ENCODE peak calls at places on chromosomes 5 and 9, in six cellular contexts. One of them, this sample, is unnamed.

GRCh38 chr9:35960029-35960655 is 2.2 kb upstream of the OR2S2 start:
- DNase-seq in H1: peak
- DNase-seq in IMR-90: peak
- DNase-seq in mesenchymal stem cell: peak
- DNase-seq in neuronal stem cell: no peak
- DNase-seq in mesendoderm: no peak
- DNase-seq in this sample: no peak

GRCh38 chr9:130780865-130781504 is 54.1 kb upstream of the ABL1 start:
- DNase-seq in IMR-90: peak
- DNase-seq in mesenchymal stem cell: peak
- DNase-seq in neuronal stem cell: no peak
- DNase-seq in H1: no peak
- DNase-seq in mesendoderm: no peak
- DNase-seq in this sample: no peak

GRCh38 chr5:99104538-99105132 is 175.8 kb upstream of the CHD1 start:
- DNase-seq in neuronal stem cell: peak
- DNase-seq in mesenchymal stem cell: peak
- DNase-seq in mesendoderm: peak
- DNase-seq in IMR-90: peak
- DNase-seq in H1: no peak
- DNase-seq in this sample: no peak

GRCh38 chr5:143524338-143524929 is 120.9 kb upstream of the NR3C1 start:
- DNase-seq in mesendoderm: no peak
- DNase-seq in mesenchymal stem cell: no peak
- DNase-seq in H1: no peak
- DNase-seq in IMR-90: peak
- DNase-seq in neuronal stem cell: no peak
- DNase-seq in this sample: no peak

GRCh38 chr9:77944556-77945261 is 86.9 kb downstream of the GNAQ start:
- DNase-seq in H1: no peak
- DNase-seq in IMR-90: no peak
- DNase-seq in neuronal stem cell: peak
- DNase-seq in mesenchymal stem cell: no peak
- DNase-seq in mesendoderm: peak
- DNase-seq in this sample: no peak

GRCh38 chr5:124976086-124976485 is 229.6 kb upstream of the ZNF608 start:
- DNase-seq in mesendoderm: no peak
- DNase-seq in mesenchymal stem cell: no peak
- DNase-seq in IMR-90: no peak
- DNase-seq in neuronal stem cell: no peak
- DNase-seq in H1: no peak
- DNase-seq in this sample: no peak

GRCh38 chr9:110086537-110086936 is 121.4 kb downstream of the C9orf152 start:
- DNase-seq in mesendoderm: no peak
- DNase-seq in IMR-90: no peak
- DNase-seq in H1: no peak
- DNase-seq in mesenchymal stem cell: no peak
- DNase-seq in neuronal stem cell: no peak
- DNase-seq in this sample: no peak

GRCh38 chr5:137487600-137487999 is 11.5 kb downstream of the SPOCK1 start:
- DNase-seq in mesendoderm: no peak
- DNase-seq in H1: no peak
- DNase-seq in neuronal stem cell: no peak
- DNase-seq in mesenchymal stem cell: no peak
- DNase-seq in IMR-90: peak
- DNase-seq in this sample: no peak

GRCh38 chr9:72856985-72857631 is 95.7 kb downstream of the ALDH1A1 start:
- DNase-seq in IMR-90: peak
- DNase-seq in mesendoderm: peak
- DNase-seq in mesenchymal stem cell: peak
- DNase-seq in H1: no peak
- DNase-seq in neuronal stem cell: peak
- DNase-seq in this sample: no peak

GRCh38 chr9:124284940-124285441 is 27.2 kb downstream of the NEK6 start:
- DNase-seq in mesenchymal stem cell: peak
- DNase-seq in neuronal stem cell: no peak
- DNase-seq in H1: no peak
- DNase-seq in IMR-90: peak
- DNase-seq in mesendoderm: no peak
- DNase-seq in this sample: no peak

GRCh38 chr5:144198386-144198785 is 27.7 kb downstream of the KCTD16 start:
- DNase-seq in neuronal stem cell: no peak
- DNase-seq in H1: no peak
- DNase-seq in mesenchymal stem cell: peak
- DNase-seq in mesendoderm: no peak
- DNase-seq in IMR-90: peak
- DNase-seq in this sample: no peak

GRCh38 chr5:8446179-8446578 is 577.2 kb downstream of the MTRR start:
- DNase-seq in H1: no peak
- DNase-seq in IMR-90: no peak
- DNase-seq in mesendoderm: no peak
- DNase-seq in mesenchymal stem cell: no peak
- DNase-seq in neuronal stem cell: no peak
- DNase-seq in this sample: no peak
- H3K4me2 ChIP-seq in H1: no peak
- H3K4me2 ChIP-seq in IMR-90: no peak
- H3K4me2 ChIP-seq in mesendoderm: no peak
- H3K4me2 ChIP-seq in mesenchymal stem cell: no peak
- H3K4me2 ChIP-seq in neuronal stem cell: no peak
- H3K4me2 ChIP-seq in this sample: no peak

GRCh38 chr5:59158165-59158564 is 575.3 kb downstream of the RAB3C start:
- DNase-seq in mesendoderm: no peak
- DNase-seq in neuronal stem cell: no peak
- DNase-seq in H1: no peak
- DNase-seq in mesenchymal stem cell: peak
- DNase-seq in IMR-90: peak
- DNase-seq in this sample: no peak
- H2BK15ac ChIP-seq in mesendoderm: no peak
- H2BK15ac ChIP-seq in neuronal stem cell: no peak
- H2BK15ac ChIP-seq in H1: no peak
- H2BK15ac ChIP-seq in mesenchymal stem cell: no peak
- H2BK15ac ChIP-seq in IMR-90: no peak
- H2BK15ac ChIP-seq in this sample: no peak

GRCh38 chr5:39451293-39451692 is 26.5 kb upstream of the DAB2 start:
- DNase-seq in mesendoderm: no peak
- DNase-seq in neuronal stem cell: no peak
- DNase-seq in mesenchymal stem cell: no peak
- DNase-seq in H1: no peak
- DNase-seq in IMR-90: no peak
- DNase-seq in this sample: no peak
- H2AK5ac ChIP-seq in mesendoderm: no peak
- H2AK5ac ChIP-seq in neuronal stem cell: no peak
- H2AK5ac ChIP-seq in mesenchymal stem cell: peak
- H2AK5ac ChIP-seq in H1: no peak
- H2AK5ac ChIP-seq in IMR-90: no peak
- H2AK5ac ChIP-seq in this sample: no peak

GRCh38 chr5:155987261-155987810 is 339.6 kb upstream of the SGCD start:
- DNase-seq in IMR-90: no peak
- DNase-seq in mesendoderm: no peak
- DNase-seq in neuronal stem cell: no peak
- DNase-seq in mesenchymal stem cell: no peak
- DNase-seq in H1: no peak
- DNase-seq in this sample: no peak

GRCh38 chr5:155983954-155984353 is 343.0 kb upstream of the SGCD start:
- DNase-seq in mesenchymal stem cell: peak
- DNase-seq in mesendoderm: no peak
- DNase-seq in H1: no peak
- DNase-seq in neuronal stem cell: no peak
- DNase-seq in IMR-90: peak
- DNase-seq in this sample: no peak

GRCh38 chr5:155989884-155990283 is 337.1 kb upstream of the SGCD start:
- DNase-seq in mesendoderm: no peak
- DNase-seq in mesenchymal stem cell: no peak
- DNase-seq in H1: no peak
- DNase-seq in neuronal stem cell: no peak
- DNase-seq in IMR-90: no peak
- DNase-seq in this sample: no peak
- H3K4me2 ChIP-seq in mesendoderm: no peak
- H3K4me2 ChIP-seq in mesenchymal stem cell: no peak
- H3K4me2 ChIP-seq in H1: no peak
- H3K4me2 ChIP-seq in neuronal stem cell: no peak
- H3K4me2 ChIP-seq in IMR-90: no peak
- H3K4me2 ChIP-seq in this sample: no peak

GRCh38 chr5:106545325-106545724 is 1125.4 kb downstream of the EFNA5 start:
- DNase-seq in mesendoderm: no peak
- DNase-seq in IMR-90: no peak
- DNase-seq in mesenchymal stem cell: no peak
- DNase-seq in neuronal stem cell: no peak
- DNase-seq in H1: no peak
- DNase-seq in this sample: no peak
- H2BK15ac ChIP-seq in mesendoderm: no peak
- H2BK15ac ChIP-seq in IMR-90: no peak
- H2BK15ac ChIP-seq in mesenchymal stem cell: no peak
- H2BK15ac ChIP-seq in neuronal stem cell: no peak
- H2BK15ac ChIP-seq in H1: no peak
- H2BK15ac ChIP-seq in this sample: no peak

GRCh38 chr5:139660105-139660915 is 12.2 kb downstream of the CXXC5 start:
- DNase-seq in mesenchymal stem cell: peak
- DNase-seq in neuronal stem cell: no peak
- DNase-seq in H1: no peak
- DNase-seq in mesendoderm: no peak
- DNase-seq in IMR-90: no peak
- DNase-seq in this sample: no peak

GRCh38 chr5:139659673-139660072 is 11.5 kb downstream of the CXXC5 start:
- DNase-seq in H1: no peak
- DNase-seq in mesenchymal stem cell: peak
- DNase-seq in neuronal stem cell: no peak
- DNase-seq in mesendoderm: peak
- DNase-seq in IMR-90: no peak
- DNase-seq in this sample: no peak

GRCh38 chr5:139658928-139659667 is 10.9 kb downstream of the CXXC5 start:
- DNase-seq in H1: no peak
- DNase-seq in IMR-90: peak
- DNase-seq in neuronal stem cell: no peak
- DNase-seq in mesenchymal stem cell: peak
- DNase-seq in mesendoderm: peak
- DNase-seq in this sample: no peak

GRCh38 chr5:139657363-139658321 is 9.5 kb downstream of the CXXC5 start:
- DNase-seq in mesenchymal stem cell: peak
- DNase-seq in neuronal stem cell: no peak
- DNase-seq in IMR-90: no peak
- DNase-seq in mesendoderm: no peak
- DNase-seq in H1: no peak
- DNase-seq in this sample: no peak

GRCh38 chr5:139658501-139658927 is 10.4 kb downstream of the CXXC5 start:
- DNase-seq in mesendoderm: no peak
- DNase-seq in mesenchymal stem cell: peak
- DNase-seq in IMR-90: peak
- DNase-seq in neuronal stem cell: no peak
- DNase-seq in H1: no peak
- DNase-seq in this sample: no peak
- H2AK5ac ChIP-seq in mesendoderm: no peak
- H2AK5ac ChIP-seq in mesenchymal stem cell: peak
- H2AK5ac ChIP-seq in IMR-90: peak
- H2AK5ac ChIP-seq in neuronal stem cell: peak
- H2AK5ac ChIP-seq in H1: no peak
- H2AK5ac ChIP-seq in this sample: no peak

This sample was measured in H9.